ENCODE peak calls at places on chromosomes 12 and 14, in seven cellular contexts. Z, W, C, H, P, E and S are unnamed samples.

GRCh38 chr14:69351385-69351784 is 46.7 kb downstream of the ERH start:
- DNase-seq in Z (no peak), W (no peak), C (no peak), H (no peak), P (no peak), E (no peak), S (no peak)

GRCh38 chr14:75825147-75825592 is 156.6 kb downstream of the TGFB3 start:
- DNase-seq in Z (no peak), W (no peak), C (no peak), H (no peak), P (no peak), E (no peak), S (no peak)

GRCh38 chr14:88707088-88707487 is 85.7 kb downstream of the EML5 start:
- DNase-seq in Z (no peak), W (no peak), C (no peak), H (no peak), P (no peak), E (no peak), S (no peak)

GRCh38 chr12:13101854-13102375 is 1.6 kb downstream of the GSG1 start:
- DNase-seq in Z (no peak), W (peak; percentile 34), C (no peak), H (peak; percentile 8), P (no peak), E (peak; percentile 85), S (no peak)

GRCh38 chr14:55851961-55852360 is 266.2 kb upstream of the PELI2 start:
- DNase-seq in Z (no peak), W (no peak), C (no peak), H (no peak), P (no peak), E (no peak), S (peak; percentile 12)

GRCh38 chr12:105382771-105383632 is 52.5 kb downstream of the C12orf75 start:
- DNase-seq in Z (peak; percentile 53), W (no peak), C (no peak), H (no peak), P (no peak), E (peak; percentile 72), S (peak; percentile 57)

GRCh38 chr14:77657244-77657643 is 40.8 kb upstream of the SPTLC2 start:
- DNase-seq in Z (no peak), W (no peak), C (no peak), H (no peak), P (no peak), E (no peak), S (no peak)

GRCh38 chr12:48107252-48107613 is 1.4 kb upstream of the SENP1 start:
- DNase-seq in Z (no peak), W (no peak), C (no peak), H (no peak), P (no peak), E (no peak), S (no peak)

GRCh38 chr14:52023518-52023917 is 34.2 kb downstream of the RTRAF start:
- DNase-seq in Z (no peak), W (no peak), C (no peak), H (no peak), P (no peak), E (no peak), S (peak; percentile 35)

GRCh38 chr14:91146661-91147060 is 32.8 kb downstream of the DGLUCY start:
- DNase-seq in Z (peak; percentile 60), W (no peak), C (no peak), H (no peak), P (no peak), E (no peak), S (no peak)

GRCh38 chr12:126708492-126708896 is 1558.5 kb upstream of the TMEM132C start:
- DNase-seq in Z (no peak), W (peak; percentile 21), C (no peak), H (no peak), P (no peak), E (no peak), S (no peak)

GRCh38 chr12:84594157-84594556 is 318.4 kb downstream of the SLC6A15 start:
- DNase-seq in Z (no peak), W (no peak), C (no peak), H (no peak), P (no peak), E (no peak), S (no peak)